ENCODE peak calls at places on chromosomes 6 and 20, in four cellular contexts. B is anterior cingulate cortex, D is NCI-H345, U is fibroblast of the conjunctiva. P is an unnamed sample.

GRCh38 chr6:137729866-137730629 is 137.0 kb upstream of the TNFAIP3 start:
- DNase-seq in B (no peak), D (no peak), U (no peak), P (no peak)

GRCh38 chr20:63279931-63280330 is 7.3 kb downstream of the ARFGAP1 start:
- DNase-seq in B (no peak), D (no peak), U (no peak), P (no peak)

GRCh38 chr6:130020892-130021483 is 2.6 kb downstream of the L3MBTL3 start:
- DNase-seq in B (peak), D (peak), U (peak), P (peak)

GRCh38 chr6:92723390-92723931 is 695.9 kb downstream of the EPHA7 start:
- DNase-seq in B (no peak), D (no peak), U (no peak), P (no peak)

GRCh38 chr6:40410792-40411191 is 176.4 kb downstream of the LRFN2 start:
- DNase-seq in B (no peak), D (no peak), U (no peak), P (no peak)

GRCh38 chr20:63295422-63295821 is 2.4 kb downstream of the COL20A1 start:
- DNase-seq in B (no peak), D (no peak), U (no peak), P (no peak)

GRCh38 chr20:5714261-5715041 is 35.8 kb upstream of the SHLD1 start:
- DNase-seq in B (no peak), D (no peak), U (no peak), P (peak)

GRCh38 chr6:32973934-32974333 is 5.5 kb downstream of the BRD2 start:
- DNase-seq in B (no peak), D (no peak), U (peak), P (no peak)